ENCODE peak calls at places on chromosomes 6 and 20, in five cellular contexts. T is spleen, V is gastrocnemius medialis, G is transverse colon, U is IMR-90. R is an unnamed sample.

GRCh38 chr6:127790571-127790970 is 110.3 kb downstream of the THEMIS start:
- DNase-seq in V (no peak), U (no peak), T (no peak), G (no peak), R (no peak)

GRCh38 chr20:53751394-53752368 is 158.0 kb upstream of the ZNF217 start:
- DNase-seq in V (no peak), G (peak; percentile 26), T (no peak), U (no peak), R (no peak)

GRCh38 chr20:25033941-25034335 is 24.0 kb downstream of the ACSS1 start:
- DNase-seq in T (peak; percentile 15), G (no peak), U (no peak), V (no peak), R (no peak)

GRCh38 chr6:131693384-131693783 is 7.8 kb downstream of the OR2A4 start:
- DNase-seq in G (no peak), V (no peak), U (no peak), T (no peak), R (no peak)

GRCh38 chr6:1312444-1313363 is 806 bp downstream of the FOXQ1 start:
- DNase-seq in G (no peak), U (no peak), T (no peak), V (no peak), R (no peak)

GRCh38 chr20:17619351-17620093 is 49.6 kb downstream of the DSTN start:
- DNase-seq in V (no peak), U (no peak), T (no peak), G (peak; percentile 6), R (no peak)

GRCh38 chr6:142846883-142847287 is 98.1 kb downstream of the HIVEP2 start:
- DNase-seq in T (no peak), U (peak; percentile 95), G (no peak), V (peak; percentile 85), R (no peak)

GRCh38 chr20:37383229-37383989 is 37.5 kb downstream of the SRC start:
- DNase-seq in G (no peak), U (peak; percentile 18), V (no peak), T (peak; percentile 61), R (peak; percentile 56)

GRCh38 chr20:56430471-56430870 is 18.4 kb downstream of the CASS4 start:
- DNase-seq in V (no peak), T (no peak), G (no peak), U (no peak), R (no peak)

GRCh38 chr6:22622390-22622789 is 53.0 kb downstream of the HDGFL1 start:
- DNase-seq in V (no peak), G (no peak), T (no peak), U (peak; percentile 22), R (no peak)

GRCh38 chr20:25226433-25227316 is 21.2 kb upstream of the PYGB start:
- DNase-seq in G (no peak), V (no peak), T (peak; percentile 69), U (no peak), R (no peak)

GRCh38 chr6:52013035-52013434 is 74.4 kb downstream of the PKHD1 start:
- DNase-seq in G (no peak), U (no peak), T (no peak), V (no peak), R (no peak)

DNA sequence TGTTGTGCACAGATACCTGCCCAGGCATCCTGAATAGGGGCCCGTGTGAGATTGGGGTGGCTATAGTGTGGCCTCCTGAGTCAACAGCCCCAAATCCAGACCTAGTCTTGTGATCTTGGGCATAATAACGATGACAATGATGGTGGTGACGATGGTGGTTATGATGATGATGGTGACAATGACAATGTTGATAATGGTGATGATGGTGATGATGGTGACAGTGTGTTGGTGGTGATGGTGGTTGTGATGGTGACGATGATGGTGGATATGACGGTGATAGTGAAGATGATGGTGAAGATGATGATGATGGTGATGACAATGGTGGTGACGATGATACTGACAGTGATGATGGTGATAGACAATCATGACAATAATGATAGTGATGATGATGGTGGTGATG is 5.1 kb upstream of the RPS21 start:
- DNase-seq in T (no peak), G (no peak), U (no peak), V (no peak), R (no peak)
- TF ChIP-seq POLR2A in T (no peak), G (no peak), U (no peak), V (no peak), R (no peak)

GRCh38 chr6:7389451-7390217 is at the start of the genes CAGE1 and RIOK1:
- DNase-seq in T (peak; percentile 98), U (peak; percentile 93), V (peak; percentile 90), G (peak; percentile 96), R (peak; percentile 92)
- TF ChIP-seq POLR2A in T (peak; percentile 77), U (peak; percentile 78), V (peak; percentile 59), G (peak; percentile 94), R (peak; percentile 74)

GRCh38 chr6:156691018-156691417 is 86.2 kb upstream of the ARID1B start:
- DNase-seq in G (no peak), T (no peak), U (no peak), V (no peak), R (no peak)
- TF ChIP-seq POLR2A in G (no peak), T (no peak), U (no peak), V (no peak), R (no peak)

GRCh38 chr6:157774153-157775135 is 48.6 kb upstream of the SNX9 start:
- DNase-seq in U (no peak), G (no peak), V (no peak), T (no peak), R (no peak)

GRCh38 chr6:157779705-157780604 is 43.1 kb upstream of the SNX9 start:
- DNase-seq in T (no peak), V (no peak), G (no peak), U (peak; percentile 64), R (no peak)

GRCh38 chr6:157777344-157777743 is 45.7 kb upstream of the SNX9 start:
- DNase-seq in V (no peak), T (no peak), U (no peak), G (no peak), R (no peak)

GRCh38 chr6:157775376-157775775 is 47.7 kb upstream of the SNX9 start:
- DNase-seq in U (no peak), T (no peak), G (no peak), V (no peak), R (no peak)

GRCh38 chr6:157778719-157779118 is 44.3 kb upstream of the SNX9 start:
- DNase-seq in G (no peak), V (no peak), T (no peak), U (no peak), R (no peak)
- TF ChIP-seq POLR2A in G (no peak), V (no peak), T (no peak), U (no peak), R (no peak)

DNA sequence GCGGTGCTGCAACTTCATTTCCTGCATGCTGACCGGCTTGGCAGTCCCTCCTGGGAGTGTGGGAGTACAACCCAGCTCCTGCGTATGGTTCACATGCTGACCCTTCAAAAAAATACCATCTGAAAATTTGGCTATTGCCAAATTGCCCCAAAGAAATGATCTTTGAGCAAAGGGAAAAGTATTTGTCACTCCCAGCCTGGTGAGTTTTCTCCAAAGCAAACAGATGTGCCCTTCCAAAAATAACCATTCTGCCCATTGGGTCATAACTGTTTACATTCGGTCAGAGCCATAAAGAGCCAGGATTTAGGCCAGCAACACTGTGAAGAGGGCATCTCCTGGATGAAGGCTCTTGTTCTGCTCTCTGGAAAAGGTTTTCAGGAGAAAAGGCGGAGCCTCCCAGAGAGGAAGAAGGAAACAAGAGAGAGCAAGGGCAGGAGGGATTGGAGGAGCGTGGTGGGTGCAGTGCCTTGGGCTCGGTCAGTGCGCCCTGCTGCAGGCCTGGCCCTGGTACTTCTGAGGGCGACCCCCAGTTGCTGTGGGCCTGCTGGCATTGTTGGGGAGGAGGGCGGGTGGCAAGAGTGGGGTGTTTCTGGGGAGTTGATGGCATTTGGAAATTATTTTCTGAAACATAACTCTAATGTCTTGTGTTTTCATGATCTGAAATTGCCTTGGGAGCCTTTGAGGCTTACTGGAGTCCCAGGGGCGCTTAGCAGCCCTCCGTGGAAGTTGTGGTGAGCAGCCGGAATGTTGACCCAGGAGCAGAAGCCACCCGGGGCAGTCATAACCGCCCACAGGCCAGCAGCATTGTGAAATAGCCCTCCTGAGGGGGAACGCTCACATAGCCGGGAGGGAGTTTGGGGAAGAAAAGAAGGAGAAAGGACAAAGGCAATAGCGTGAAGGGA is 248.4 kb downstream of the MYLK4 start:
- DNase-seq in V (no peak), T (no peak), U (no peak), G (no peak), R (no peak)
- TF ChIP-seq POLR2A in V (no peak), T (no peak), U (no peak), G (no peak), R (no peak)

DNA sequence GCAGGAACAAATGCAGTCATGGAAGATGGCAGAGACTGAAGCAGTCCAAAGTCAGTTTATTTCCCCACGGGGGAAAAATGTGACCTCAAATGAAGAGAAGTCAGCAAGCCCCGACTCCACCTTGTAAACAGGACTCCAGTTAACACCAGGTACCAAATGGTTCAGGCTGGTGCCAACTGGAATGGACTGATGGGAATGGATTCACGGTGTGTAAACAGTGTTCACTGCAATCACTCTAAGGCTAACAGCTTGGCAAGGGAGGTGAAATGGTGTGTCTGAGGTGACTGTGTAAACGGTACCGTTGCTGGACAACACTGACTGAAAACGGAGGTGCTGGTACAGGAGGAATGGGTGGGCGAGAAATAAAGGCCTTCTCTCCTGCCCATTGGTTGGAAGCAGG is 12.0 kb downstream of the PLAGL2 start:
- DNase-seq in V (no peak), G (no peak), U (no peak), T (no peak), R (no peak)
- TF ChIP-seq POLR2A in V (no peak), G (no peak), U (no peak), T (no peak), R (no peak)

GRCh38 chr6:41733707-41734665 is 1.4 kb downstream of the TFEB start:
- DNase-seq in T (peak; percentile 98), G (peak; percentile 82), U (peak; percentile 62), V (peak; percentile 85), R (peak; percentile 89)
- TF ChIP-seq POLR2A in T (peak; percentile 30), G (peak; percentile 38), U (no peak), V (peak; percentile 85), R (peak; percentile 38)

GRCh38 chr20:5127204-5127858 is 523 bp downstream of the CDS2 start:
- DNase-seq in U (peak; percentile 56), G (peak; percentile 66), V (peak; percentile 16), T (peak; percentile 91), R (peak; percentile 48)
- TF ChIP-seq POLR2A in U (no peak), G (no peak), V (no peak), T (peak; percentile 18), R (no peak)

R was measured in H54.